ENCODE peak calls at places on chromosomes 2 and 18, in eight cellular contexts. K, G, H, F, Q, E, X and B are unnamed samples.

GRCh38 chr18:27713727-27714080 is 463.2 kb downstream of the CDH2 start:
- DNase-seq in E (no peak), G (no peak), Q (no peak), K (no peak), F (no peak), H (no peak), X (no peak), B (no peak)

GRCh38 chr2:68290825-68291224 is 28.9 kb downstream of the CNRIP1 start:
- DNase-seq in E (no peak), Q (no peak), F (no peak), H (no peak), K (no peak), X (no peak), G (no peak), B (no peak)

GRCh38 chr2:227545990-227546389 is 52.7 kb upstream of the SCYGR2 start:
- DNase-seq in E (no peak), F (no peak), H (peak), Q (no peak), X (peak), K (peak), G (no peak), B (no peak)

GRCh38 chr2:105504459-105504858 is 105.6 kb upstream of the FHL2 start:
- DNase-seq in Q (no peak), K (no peak), G (no peak), E (no peak), F (no peak), H (no peak), X (no peak), B (no peak)

GRCh38 chr18:13136056-13136688 is 82.4 kb upstream of the LDLRAD4 start:
- DNase-seq in E (peak), K (no peak), G (no peak), H (no peak), X (peak), F (peak), Q (no peak), B (no peak)

GRCh38 chr2:241040811-241041334 is 42.5 kb downstream of the SNED1 start:
- DNase-seq in G (peak), H (no peak), F (no peak), K (no peak), Q (no peak), E (no peak), X (no peak), B (no peak)

GRCh38 chr2:9738718-9739496 is 104.4 kb upstream of the TAF1B start:
- DNase-seq in K (no peak), G (no peak), H (no peak), F (no peak), Q (no peak), X (no peak), E (no peak), B (no peak)

GRCh38 chr2:96400049-96401000 is 64.8 kb downstream of the NCAPH start:
- DNase-seq in E (no peak), H (no peak), X (no peak), G (no peak), K (no peak), F (no peak), Q (no peak), B (no peak)

GRCh38 chr2:177396630-177397460 is 4.3 kb downstream of the AGPS start:
- DNase-seq in F (no peak), G (no peak), X (no peak), K (peak), Q (no peak), H (no peak), E (no peak), B (no peak)

GRCh38 chr2:21270658-21271057 is 146.9 kb downstream of the TDRD15 start:
- DNase-seq in G (no peak), Q (no peak), F (no peak), X (no peak), E (no peak), K (no peak), H (no peak), B (no peak)

GRCh38 chr2:150596071-150596470 is 108.6 kb upstream of the RND3 start:
- DNase-seq in G (no peak), F (no peak), K (no peak), H (no peak), Q (no peak), X (no peak), E (no peak), B (no peak)

GRCh38 chr18:67484458-67484857 is 32.1 kb downstream of the DSEL start:
- DNase-seq in F (no peak), H (no peak), K (no peak), E (no peak), G (no peak), X (no peak), Q (no peak), B (no peak)

GRCh38 chr2:23760746-23761145 is 166.2 kb downstream of the ATAD2B start:
- DNase-seq in Q (no peak), F (no peak), X (no peak), K (no peak), E (no peak), G (peak), H (no peak), B (no peak)

GRCh38 chr2:222057249-222058073 is 241.3 kb downstream of the PAX3 start:
- DNase-seq in H (no peak), K (no peak), Q (no peak), G (peak), F (no peak), X (no peak), E (no peak), B (no peak)

GRCh38 chr2:18455256-18455862 is 105.1 kb downstream of the RDH14 start:
- DNase-seq in X (no peak), H (peak), F (no peak), Q (no peak), E (no peak), G (no peak), K (peak), B (no peak)

GRCh38 chr2:216416571-216417307 is 4.5 kb downstream of the SMARCAL1 start:
- DNase-seq in X (no peak), E (no peak), K (no peak), H (no peak), F (no peak), G (no peak), Q (no peak), B (no peak)

GRCh38 chr2:126558029-126558428 is 97.9 kb upstream of the GYPC start:
- DNase-seq in G (no peak), E (no peak), X (no peak), K (no peak), Q (no peak), F (no peak), H (no peak), B (no peak)

GRCh38 chr2:33378551-33379220 is 97.8 kb upstream of the RASGRP3 start:
- DNase-seq in X (no peak), H (no peak), K (no peak), E (peak), Q (no peak), G (no peak), F (no peak), B (no peak)

GRCh38 chr2:48134704-48135103 is 228.4 kb upstream of the FBXO11 start:
- DNase-seq in F (no peak), Q (no peak), G (no peak), X (no peak), K (no peak), E (no peak), H (no peak), B (no peak)

GRCh38 chr2:60641866-60642788 is 88.7 kb upstream of the BCL11A start:
- DNase-seq in F (no peak), E (peak), X (peak), Q (no peak), K (no peak), G (peak), H (peak), B (peak)

GRCh38 chr2:59296279-59296678 is 1055.2 kb upstream of the FANCL start:
- DNase-seq in Q (no peak), G (no peak), X (no peak), F (no peak), K (no peak), H (no peak), E (no peak), B (no peak)

GRCh38 chr18:25089470-25089869 is 262.5 kb downstream of the ZNF521 start:
- DNase-seq in H (no peak), E (no peak), X (no peak), K (no peak), G (no peak), F (no peak), Q (no peak), B (no peak)

GRCh38 chr2:235561450-235561849 is 67.6 kb downstream of the AGAP1 start:
- DNase-seq in E (no peak), X (no peak), G (no peak), K (no peak), F (no peak), H (no peak), Q (no peak), B (no peak)

GRCh38 chr2:45923701-45924100 is 272.2 kb downstream of the PRKCE start:
- DNase-seq in G (no peak), X (no peak), H (no peak), Q (no peak), K (no peak), E (no peak), F (no peak), B (no peak)

GRCh38 chr2:31070339-31070738 is 67.9 kb downstream of the GALNT14 start:
- DNase-seq in Q (no peak), K (no peak), G (no peak), E (no peak), H (no peak), F (no peak), X (no peak), B (no peak)

GRCh38 chr18:58807766-58808165 is 56.9 kb upstream of the ZNF532 start:
- DNase-seq in Q (no peak), H (no peak), F (no peak), E (no peak), X (no peak), G (no peak), K (no peak), B (no peak)

GRCh38 chr18:13256444-13257305 is 38.1 kb downstream of the LDLRAD4 start:
- DNase-seq in G (no peak), K (no peak), E (no peak), H (no peak), F (no peak), X (no peak), Q (no peak), B (no peak)

GRCh38 chr2:32375228-32375892 is 18.5 kb downstream of the BIRC6 start:
- DNase-seq in X (no peak), H (no peak), F (no peak), G (no peak), K (no peak), Q (no peak), E (no peak), B (no peak)

GRCh38 chr2:175402591-175402990 is 221.1 kb upstream of the ATP5MC3 start:
- DNase-seq in K (no peak), G (no peak), H (no peak), E (no peak), F (no peak), X (no peak), Q (no peak), B (no peak)

GRCh38 chr2:170929686-170930050 is 615 bp downstream of the GORASP2 start:
- DNase-seq in E (peak), X (peak), H (peak), Q (peak), G (peak), K (peak), F (no peak), B (peak)

GRCh38 chr2:152473151-152473857 is 138.3 kb downstream of the FMNL2 start:
- DNase-seq in G (no peak), H (no peak), Q (no peak), E (no peak), X (no peak), F (no peak), K (no peak), B (no peak)

GRCh38 chr2:140808816-140809215 is 1322.0 kb downstream of the LRP1B start:
- DNase-seq in F (no peak), G (no peak), Q (no peak), X (no peak), K (no peak), E (no peak), H (no peak), B (no peak)